ENCODE peak calls at places on chromosomes 2 and 18, in seven cellular contexts. X is HCT116; A is amniotic epithelial cell; W is stimulated activated CD8-positive, alpha-beta memory T cell treated with anti-CD3 and anti-CD28 coated beads, Interleukin-15, amount 100 ng/mL, for 24 hours; V is neural crest cell; L is NCI-H1092; E is BE2C. R is an unnamed sample.
A peak's percentile ranks its signal among the peaks of the same experiment; 100 is the strongest.

GRCh38 chr2:218962859-218963492 is 3.5 kb downstream of the CDK5R2 start:
- DNase-seq in X (peak; percentile 64), A (peak; percentile 52), W (peak; percentile 31), V (peak; percentile 96), L (peak; percentile 91), E (peak; percentile 97), R (peak; percentile 100)

GRCh38 chr2:196977491-196977890 is 51.0 kb upstream of the PGAP1 start:
- DNase-seq in X (no peak), A (no peak), W (no peak), V (no peak), L (no peak), E (no peak), R (no peak)

GRCh38 chr2:230650585-230651137 is 62.0 kb upstream of the CAB39 start:
- DNase-seq in X (no peak), A (no peak), W (no peak), V (peak; percentile 29), L (no peak), E (peak; percentile 56), R (peak; percentile 30)

GRCh38 chr2:27993950-27994728 is 103.6 kb downstream of the BABAM2 start:
- DNase-seq in X (no peak), A (no peak), W (no peak), V (no peak), L (no peak), E (no peak), R (no peak)

GRCh38 chr2:172554352-172555271 is 1.3 kb upstream of the PDK1 start:
- DNase-seq in X (no peak), A (no peak), W (no peak), V (no peak), L (no peak), E (no peak), R (no peak)

GRCh38 chr18:48027401-48027931 is 97.0 kb upstream of the SMAD2 start:
- DNase-seq in X (no peak), A (no peak), W (no peak), V (no peak), L (no peak), E (no peak), R (no peak)

GRCh38 chr2:17107875-17108274 is 410.4 kb downstream of the RAD51AP2 start:
- DNase-seq in X (no peak), A (no peak), W (no peak), V (no peak), L (no peak), E (no peak), R (no peak)

GRCh38 chr2:160275646-160276045 is 75.6 kb upstream of the ITGB6 start:
- DNase-seq in X (no peak), A (no peak), W (no peak), V (no peak), L (no peak), E (no peak), R (no peak)

GRCh38 chr2:62197609-62198236 is 1.8 kb downstream of the B3GNT2 start:
- DNase-seq in X (no peak), A (no peak), W (no peak), V (peak; percentile 14), L (no peak), E (no peak), R (peak; percentile 60)

GRCh38 chr2:227238242-227239237 is 74.1 kb downstream of the COL4A3 start:
- DNase-seq in X (peak; percentile 41), A (peak; percentile 52), W (peak; percentile 10), V (peak; percentile 81), L (peak; percentile 2), E (peak; percentile 70), R (peak; percentile 82)

GRCh38 chr18:31954349-31954748 is 11.4 kb upstream of the TRAPPC8 start:
- DNase-seq in X (no peak), A (peak; percentile 78), W (no peak), V (no peak), L (no peak), E (peak; percentile 10), R (no peak)

GRCh38 chr2:134175834-134176233 is 78.0 kb upstream of the MGAT5 start:
- DNase-seq in X (no peak), A (no peak), W (no peak), V (no peak), L (no peak), E (no peak), R (no peak)